ENCODE peak calls at places on chromosomes 2 and 18, in seven cellular contexts. One of them, this sample, is unnamed.

GRCh38 chr2:188677182-188677581 is 297.0 kb upstream of the COL3A1 start:
- DNase-seq in endothelial cell of umbilical vein: no peak
- DNase-seq in IMR-90: peak
- DNase-seq in PC-3: peak
- DNase-seq in K562: no peak
- DNase-seq in neural progenitor cell: no peak
- DNase-seq in HepG2: no peak
- DNase-seq in this sample: no peak

GRCh38 chr2:230871361-230872150 is 6.8 kb downstream of the ITM2C start:
- DNase-seq in endothelial cell of umbilical vein: no peak
- DNase-seq in IMR-90: no peak
- DNase-seq in PC-3: no peak
- DNase-seq in K562: no peak
- DNase-seq in neural progenitor cell: no peak
- DNase-seq in HepG2: no peak
- DNase-seq in this sample: no peak

GRCh38 chr2:40224321-40224720 is 227.6 kb downstream of the SLC8A1 start:
- DNase-seq in endothelial cell of umbilical vein: no peak
- DNase-seq in IMR-90: no peak
- DNase-seq in PC-3: no peak
- DNase-seq in K562: no peak
- DNase-seq in neural progenitor cell: no peak
- DNase-seq in HepG2: no peak
- DNase-seq in this sample: no peak

GRCh38 chr18:6022840-6023239 is 127.5 kb upstream of the TMEM200C start:
- DNase-seq in endothelial cell of umbilical vein: no peak
- DNase-seq in IMR-90: peak
- DNase-seq in PC-3: no peak
- DNase-seq in K562: no peak
- DNase-seq in neural progenitor cell: peak
- DNase-seq in HepG2: no peak
- DNase-seq in this sample: no peak

GRCh38 chr2:42808301-42808700 is 15.9 kb upstream of the HAAO start:
- DNase-seq in endothelial cell of umbilical vein: no peak
- DNase-seq in IMR-90: no peak
- DNase-seq in PC-3: no peak
- DNase-seq in K562: no peak
- DNase-seq in neural progenitor cell: no peak
- DNase-seq in HepG2: no peak
- DNase-seq in this sample: no peak

GRCh38 chr18:9763157-9763556 is 55.1 kb downstream of the RAB31 start:
- DNase-seq in endothelial cell of umbilical vein: no peak
- DNase-seq in IMR-90: no peak
- DNase-seq in PC-3: no peak
- DNase-seq in K562: no peak
- DNase-seq in neural progenitor cell: no peak
- DNase-seq in HepG2: no peak
- DNase-seq in this sample: no peak

GRCh38 chr2:185610301-185610700 is 128.3 kb upstream of the FSIP2 start:
- DNase-seq in endothelial cell of umbilical vein: no peak
- DNase-seq in IMR-90: no peak
- DNase-seq in PC-3: no peak
- DNase-seq in K562: no peak
- DNase-seq in neural progenitor cell: no peak
- DNase-seq in HepG2: no peak
- DNase-seq in this sample: no peak

GRCh38 chr2:74576151-74576755 is 21.7 kb downstream of the DOK1 start:
- DNase-seq in endothelial cell of umbilical vein: no peak
- DNase-seq in IMR-90: peak
- DNase-seq in PC-3: no peak
- DNase-seq in K562: no peak
- DNase-seq in neural progenitor cell: no peak
- DNase-seq in HepG2: no peak
- DNase-seq in this sample: no peak

GRCh38 chr2:58347810-58348209 is 106.7 kb upstream of the FANCL start:
- DNase-seq in endothelial cell of umbilical vein: no peak
- DNase-seq in IMR-90: no peak
- DNase-seq in PC-3: no peak
- DNase-seq in K562: no peak
- DNase-seq in neural progenitor cell: no peak
- DNase-seq in HepG2: no peak
- DNase-seq in this sample: no peak

GRCh38 chr2:171972329-171972982 is 27.3 kb upstream of the METAP1D start:
- DNase-seq in endothelial cell of umbilical vein: peak
- DNase-seq in IMR-90: no peak
- DNase-seq in PC-3: no peak
- DNase-seq in K562: no peak
- DNase-seq in neural progenitor cell: no peak
- DNase-seq in HepG2: no peak
- DNase-seq in this sample: no peak

GRCh38 chr2:235983016-235983415 is 185.2 kb downstream of the GBX2 start:
- DNase-seq in endothelial cell of umbilical vein: no peak
- DNase-seq in IMR-90: no peak
- DNase-seq in PC-3: no peak
- DNase-seq in K562: no peak
- DNase-seq in neural progenitor cell: no peak
- DNase-seq in HepG2: no peak
- DNase-seq in this sample: no peak

GRCh38 chr18:34342960-34343359 is 118.2 kb upstream of the NOL4 start:
- DNase-seq in endothelial cell of umbilical vein: peak
- DNase-seq in IMR-90: peak
- DNase-seq in PC-3: peak
- DNase-seq in K562: no peak
- DNase-seq in neural progenitor cell: no peak
- DNase-seq in HepG2: no peak
- DNase-seq in this sample: no peak

GRCh38 chr2:150806336-150806735 is 318.9 kb upstream of the RND3 start:
- DNase-seq in endothelial cell of umbilical vein: peak
- DNase-seq in IMR-90: peak
- DNase-seq in PC-3: no peak
- DNase-seq in K562: no peak
- DNase-seq in neural progenitor cell: no peak
- DNase-seq in HepG2: no peak
- DNase-seq in this sample: no peak

GRCh38 chr2:156908825-156909224 is 348.7 kb upstream of the GALNT5 start:
- DNase-seq in endothelial cell of umbilical vein: no peak
- DNase-seq in IMR-90: peak
- DNase-seq in PC-3: peak
- DNase-seq in K562: no peak
- DNase-seq in neural progenitor cell: no peak
- DNase-seq in HepG2: no peak
- DNase-seq in this sample: no peak

GRCh38 chr2:66574701-66575624 is 140.0 kb downstream of the MEIS1 start:
- DNase-seq in endothelial cell of umbilical vein: peak
- DNase-seq in IMR-90: peak
- DNase-seq in PC-3: peak
- DNase-seq in K562: peak
- DNase-seq in neural progenitor cell: peak
- DNase-seq in HepG2: peak
- DNase-seq in this sample: no peak

GRCh38 chr2:216850665-216851327 is 9.1 kb downstream of the TNP1 start:
- DNase-seq in endothelial cell of umbilical vein: no peak
- DNase-seq in IMR-90: peak
- DNase-seq in PC-3: no peak
- DNase-seq in K562: peak
- DNase-seq in neural progenitor cell: no peak
- DNase-seq in HepG2: no peak
- DNase-seq in this sample: no peak

GRCh38 chr2:8103085-8103708 is 578.7 kb upstream of the ID2 start:
- DNase-seq in endothelial cell of umbilical vein: no peak
- DNase-seq in IMR-90: peak
- DNase-seq in PC-3: peak
- DNase-seq in K562: no peak
- DNase-seq in neural progenitor cell: no peak
- DNase-seq in HepG2: peak
- DNase-seq in this sample: no peak

GRCh38 chr18:47730795-47731194 is 199.7 kb downstream of the SMAD2 start:
- DNase-seq in endothelial cell of umbilical vein: no peak
- DNase-seq in IMR-90: peak
- DNase-seq in PC-3: no peak
- DNase-seq in K562: no peak
- DNase-seq in neural progenitor cell: no peak
- DNase-seq in HepG2: no peak
- DNase-seq in this sample: no peak

GRCh38 chr2:239455436-239456203 is 54.8 kb upstream of the HDAC4 start:
- DNase-seq in endothelial cell of umbilical vein: no peak
- DNase-seq in IMR-90: no peak
- DNase-seq in PC-3: no peak
- DNase-seq in K562: no peak
- DNase-seq in neural progenitor cell: no peak
- DNase-seq in HepG2: no peak
- DNase-seq in this sample: peak

GRCh38 chr2:12852135-12852534 is 135.4 kb downstream of the TRIB2 start:
- DNase-seq in endothelial cell of umbilical vein: no peak
- DNase-seq in IMR-90: no peak
- DNase-seq in PC-3: no peak
- DNase-seq in K562: no peak
- DNase-seq in neural progenitor cell: no peak
- DNase-seq in HepG2: no peak
- DNase-seq in this sample: no peak

GRCh38 chr18:50819027-50819726 is 639 bp downstream of the MRO start:
- DNase-seq in endothelial cell of umbilical vein: peak
- DNase-seq in IMR-90: no peak
- DNase-seq in PC-3: peak
- DNase-seq in K562: peak
- DNase-seq in neural progenitor cell: peak
- DNase-seq in HepG2: peak
- DNase-seq in this sample: no peak

GRCh38 chr18:47930844-47931706 is 616 bp upstream of the SMAD2 start:
- DNase-seq in endothelial cell of umbilical vein: peak
- DNase-seq in IMR-90: peak
- DNase-seq in PC-3: peak
- DNase-seq in K562: peak
- DNase-seq in neural progenitor cell: peak
- DNase-seq in HepG2: peak
- DNase-seq in this sample: peak

GRCh38 chr2:88003074-88003755 is 13.1 kb downstream of the RNU2-63P start:
- DNase-seq in endothelial cell of umbilical vein: no peak
- DNase-seq in IMR-90: no peak
- DNase-seq in PC-3: no peak
- DNase-seq in K562: no peak
- DNase-seq in neural progenitor cell: peak
- DNase-seq in HepG2: no peak
- DNase-seq in this sample: no peak

GRCh38 chr2:236561874-236562273 is 7.8 kb upstream of the ACKR3 start:
- DNase-seq in endothelial cell of umbilical vein: no peak
- DNase-seq in IMR-90: no peak
- DNase-seq in PC-3: no peak
- DNase-seq in K562: no peak
- DNase-seq in neural progenitor cell: no peak
- DNase-seq in HepG2: no peak
- DNase-seq in this sample: no peak

GRCh38 chr2:199405241-199405640 is 52.5 kb downstream of the SATB2 start:
- DNase-seq in endothelial cell of umbilical vein: peak
- DNase-seq in IMR-90: peak
- DNase-seq in PC-3: peak
- DNase-seq in K562: peak
- DNase-seq in neural progenitor cell: peak
- DNase-seq in HepG2: peak
- DNase-seq in this sample: no peak
- TF ChIP-seq CTCF in endothelial cell of umbilical vein: peak
- TF ChIP-seq CTCF in IMR-90: peak
- TF ChIP-seq CTCF in PC-3: peak
- TF ChIP-seq CTCF in K562: peak
- TF ChIP-seq CTCF in neural progenitor cell: peak
- TF ChIP-seq CTCF in HepG2: peak
- TF ChIP-seq CTCF in this sample: peak

GRCh38 chr2:27875089-27875881 is 14.9 kb downstream of the RBKS start:
- DNase-seq in endothelial cell of umbilical vein: no peak
- DNase-seq in IMR-90: no peak
- DNase-seq in PC-3: no peak
- DNase-seq in K562: no peak
- DNase-seq in neural progenitor cell: no peak
- DNase-seq in HepG2: peak
- DNase-seq in this sample: no peak
- H3K4me3 ChIP-seq in endothelial cell of umbilical vein: no peak
- H3K4me3 ChIP-seq in IMR-90: no peak
- H3K4me3 ChIP-seq in PC-3: no peak
- H3K4me3 ChIP-seq in K562: no peak
- H3K4me3 ChIP-seq in neural progenitor cell: no peak
- H3K4me3 ChIP-seq in HepG2: no peak
- H3K4me3 ChIP-seq in this sample: no peak

GRCh38 chr2:197353393-197354168 is 43.0 kb upstream of the ANKRD44 start:
- DNase-seq in endothelial cell of umbilical vein: no peak
- DNase-seq in IMR-90: no peak
- DNase-seq in PC-3: no peak
- DNase-seq in K562: no peak
- DNase-seq in neural progenitor cell: no peak
- DNase-seq in HepG2: no peak
- DNase-seq in this sample: no peak
- H3K9ac ChIP-seq in endothelial cell of umbilical vein: no peak
- H3K9ac ChIP-seq in IMR-90: no peak
- H3K9ac ChIP-seq in PC-3: no peak
- H3K9ac ChIP-seq in K562: no peak
- H3K9ac ChIP-seq in neural progenitor cell: no peak
- H3K9ac ChIP-seq in HepG2: no peak
- H3K9ac ChIP-seq in this sample: no peak

DNA sequence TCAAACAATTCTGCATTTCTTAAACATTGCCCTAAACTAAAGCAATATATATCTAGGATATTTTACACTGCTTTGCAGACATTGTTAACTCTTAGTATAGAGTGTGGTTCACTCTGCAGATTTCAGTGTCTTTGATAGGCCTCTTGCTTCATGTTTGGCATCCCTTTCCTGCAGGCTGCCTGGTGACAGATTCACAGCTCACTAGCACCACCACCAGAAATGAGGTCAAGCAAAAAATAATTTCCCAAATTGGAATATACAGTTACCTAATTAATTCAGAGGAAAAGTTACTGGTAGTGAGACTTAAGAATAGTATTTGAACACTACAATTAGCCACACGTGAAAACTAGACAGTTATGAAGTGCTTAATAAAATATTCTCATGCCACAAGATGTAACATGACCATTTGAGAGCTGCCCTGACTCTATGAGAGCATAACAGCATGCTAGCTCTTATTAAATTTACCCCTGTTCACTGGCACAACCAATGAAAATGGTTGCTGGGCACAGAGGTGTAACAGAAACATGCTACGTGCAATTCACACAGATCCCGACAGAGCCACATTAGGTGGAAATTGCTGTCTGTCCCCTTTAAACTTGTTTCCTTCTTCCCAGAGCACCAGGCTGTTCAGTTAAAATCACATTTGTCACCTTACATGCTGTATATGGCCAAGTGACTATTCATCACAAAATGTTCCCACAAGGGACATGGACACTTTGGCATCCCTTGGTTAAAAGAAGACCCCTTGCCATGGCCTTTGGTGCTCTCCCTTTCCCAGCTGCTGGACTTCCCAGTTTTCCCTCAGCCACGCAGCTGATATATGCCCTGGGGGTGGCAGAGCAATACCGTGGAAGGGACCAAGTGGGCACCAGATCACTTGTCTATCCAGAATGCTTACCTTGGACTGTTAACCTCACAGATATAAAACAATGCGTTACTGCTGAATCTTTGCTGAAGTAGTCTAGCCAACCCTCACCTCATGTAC is 35.7 kb downstream of the PAIP2B start:
- DNase-seq in endothelial cell of umbilical vein: peak
- DNase-seq in IMR-90: peak
- DNase-seq in PC-3: peak
- DNase-seq in K562: no peak
- DNase-seq in neural progenitor cell: no peak
- DNase-seq in HepG2: peak
- DNase-seq in this sample: no peak
- TF ChIP-seq CTCF in endothelial cell of umbilical vein: peak
- TF ChIP-seq CTCF in IMR-90: peak
- TF ChIP-seq CTCF in PC-3: peak
- TF ChIP-seq CTCF in K562: peak
- TF ChIP-seq CTCF in neural progenitor cell: peak
- TF ChIP-seq CTCF in HepG2: peak
- TF ChIP-seq CTCF in this sample: peak

This sample was measured in DND-41.